ENCODE peak calls at places on chromosome 2, in five cellular contexts. One of them, this sample, is unnamed.

GRCh38 chr2:119260636-119261497 is 37.2 kb downstream of the STEAP3 start:
- DNase-seq in HFF-Myc: no peak
- DNase-seq in adrenal gland: no peak
- DNase-seq in PC-3: no peak
- DNase-seq in heart right ventricle: no peak
- DNase-seq in this sample: no peak

GRCh38 chr2:178859760-178860159 is 52.5 kb upstream of the TTN start:
- DNase-seq in HFF-Myc: no peak
- DNase-seq in adrenal gland: no peak
- DNase-seq in heart right ventricle: peak
- DNase-seq in PC-3: no peak
- DNase-seq in this sample: no peak

GRCh38 chr2:75560022-75560767 is 544 bp downstream of the EVA1A start:
- DNase-seq in HFF-Myc: no peak
- DNase-seq in heart right ventricle: no peak
- DNase-seq in PC-3: peak
- DNase-seq in adrenal gland: no peak
- DNase-seq in this sample: no peak

GRCh38 chr2:219474285-219475060 is 24.2 kb upstream of the GMPPA start:
- DNase-seq in PC-3: no peak
- DNase-seq in heart right ventricle: no peak
- DNase-seq in adrenal gland: no peak
- DNase-seq in HFF-Myc: no peak
- DNase-seq in this sample: no peak

GRCh38 chr2:205792908-205793307 is 110.6 kb downstream of the NRP2 start:
- DNase-seq in adrenal gland: no peak
- DNase-seq in HFF-Myc: no peak
- DNase-seq in heart right ventricle: no peak
- DNase-seq in PC-3: no peak
- DNase-seq in this sample: no peak

GRCh38 chr2:74328074-74328473 is 15.1 kb downstream of the SLC4A5 start:
- DNase-seq in adrenal gland: no peak
- DNase-seq in heart right ventricle: no peak
- DNase-seq in PC-3: no peak
- DNase-seq in HFF-Myc: no peak
- DNase-seq in this sample: no peak

GRCh38 chr2:152344561-152345195 is 9.7 kb downstream of the FMNL2 start:
- DNase-seq in heart right ventricle: no peak
- DNase-seq in adrenal gland: no peak
- DNase-seq in HFF-Myc: no peak
- DNase-seq in PC-3: no peak
- DNase-seq in this sample: no peak

GRCh38 chr2:240424341-240425235 is 10.9 kb upstream of the GPC1 start:
- DNase-seq in adrenal gland: no peak
- DNase-seq in PC-3: no peak
- DNase-seq in HFF-Myc: no peak
- DNase-seq in heart right ventricle: no peak
- DNase-seq in this sample: no peak

GRCh38 chr2:169900686-169901085 is 73.4 kb downstream of the UBR3 start:
- DNase-seq in HFF-Myc: no peak
- DNase-seq in adrenal gland: no peak
- DNase-seq in PC-3: no peak
- DNase-seq in heart right ventricle: no peak
- DNase-seq in this sample: no peak

GRCh38 chr2:31329081-31329605 is 85.4 kb downstream of the XDH start:
- DNase-seq in PC-3: no peak
- DNase-seq in adrenal gland: no peak
- DNase-seq in heart right ventricle: no peak
- DNase-seq in HFF-Myc: no peak
- DNase-seq in this sample: no peak

GRCh38 chr2:232325324-232326273 is 53.0 kb upstream of the ALPP start:
- DNase-seq in adrenal gland: peak
- DNase-seq in HFF-Myc: no peak
- DNase-seq in PC-3: peak
- DNase-seq in heart right ventricle: peak
- DNase-seq in this sample: peak

GRCh38 chr2:45237850-45238542 is 228.7 kb upstream of the SIX2 start:
- DNase-seq in HFF-Myc: peak
- DNase-seq in adrenal gland: no peak
- DNase-seq in heart right ventricle: no peak
- DNase-seq in PC-3: peak
- DNase-seq in this sample: no peak

GRCh38 chr2:84855730-84856129 is 25.2 kb downstream of the TRABD2A start:
- DNase-seq in PC-3: no peak
- DNase-seq in HFF-Myc: no peak
- DNase-seq in adrenal gland: no peak
- DNase-seq in heart right ventricle: no peak
- DNase-seq in this sample: no peak

GRCh38 chr2:61452392-61452791 is 18.5 kb downstream of the USP34 start:
- DNase-seq in heart right ventricle: no peak
- DNase-seq in HFF-Myc: no peak
- DNase-seq in adrenal gland: no peak
- DNase-seq in PC-3: no peak
- DNase-seq in this sample: no peak

GRCh38 chr2:112055833-112056625 is 960 bp downstream of the TMEM87B start:
- DNase-seq in PC-3: peak
- DNase-seq in HFF-Myc: peak
- DNase-seq in adrenal gland: peak
- DNase-seq in heart right ventricle: peak
- DNase-seq in this sample: peak

GRCh38 chr2:128263902-128264331 is 54.8 kb downstream of the HS6ST1 start:
- DNase-seq in HFF-Myc: no peak
- DNase-seq in adrenal gland: no peak
- DNase-seq in PC-3: no peak
- DNase-seq in heart right ventricle: no peak
- DNase-seq in this sample: peak

GRCh38 chr2:238344035-238344434 is 23.7 kb downstream of the TRAF3IP1 start:
- DNase-seq in PC-3: no peak
- DNase-seq in heart right ventricle: no peak
- DNase-seq in HFF-Myc: no peak
- DNase-seq in adrenal gland: no peak
- DNase-seq in this sample: no peak

GRCh38 chr2:86747708-86748627 is 27.9 kb downstream of the RMND5A start:
- DNase-seq in HFF-Myc: no peak
- DNase-seq in heart right ventricle: peak
- DNase-seq in adrenal gland: peak
- DNase-seq in PC-3: peak
- DNase-seq in this sample: peak

GRCh38 chr2:128314026-128314347 is 4.7 kb downstream of the HS6ST1 start:
- DNase-seq in HFF-Myc: no peak
- DNase-seq in PC-3: no peak
- DNase-seq in heart right ventricle: no peak
- DNase-seq in adrenal gland: no peak
- DNase-seq in this sample: no peak

GRCh38 chr2:27243391-27244130 is 19.3 kb downstream of the SLC30A3 start:
- DNase-seq in PC-3: no peak
- DNase-seq in HFF-Myc: no peak
- DNase-seq in adrenal gland: no peak
- DNase-seq in heart right ventricle: no peak
- DNase-seq in this sample: no peak

GRCh38 chr2:200795044-200795443 is 16.7 kb upstream of the BZW1 start:
- DNase-seq in HFF-Myc: no peak
- DNase-seq in adrenal gland: peak
- DNase-seq in heart right ventricle: no peak
- DNase-seq in PC-3: no peak
- DNase-seq in this sample: no peak

GRCh38 chr2:74831693-74832530 is 2.0 kb upstream of the HK2 start:
- DNase-seq in adrenal gland: no peak
- DNase-seq in HFF-Myc: no peak
- DNase-seq in PC-3: peak
- DNase-seq in heart right ventricle: no peak
- DNase-seq in this sample: no peak

DNA sequence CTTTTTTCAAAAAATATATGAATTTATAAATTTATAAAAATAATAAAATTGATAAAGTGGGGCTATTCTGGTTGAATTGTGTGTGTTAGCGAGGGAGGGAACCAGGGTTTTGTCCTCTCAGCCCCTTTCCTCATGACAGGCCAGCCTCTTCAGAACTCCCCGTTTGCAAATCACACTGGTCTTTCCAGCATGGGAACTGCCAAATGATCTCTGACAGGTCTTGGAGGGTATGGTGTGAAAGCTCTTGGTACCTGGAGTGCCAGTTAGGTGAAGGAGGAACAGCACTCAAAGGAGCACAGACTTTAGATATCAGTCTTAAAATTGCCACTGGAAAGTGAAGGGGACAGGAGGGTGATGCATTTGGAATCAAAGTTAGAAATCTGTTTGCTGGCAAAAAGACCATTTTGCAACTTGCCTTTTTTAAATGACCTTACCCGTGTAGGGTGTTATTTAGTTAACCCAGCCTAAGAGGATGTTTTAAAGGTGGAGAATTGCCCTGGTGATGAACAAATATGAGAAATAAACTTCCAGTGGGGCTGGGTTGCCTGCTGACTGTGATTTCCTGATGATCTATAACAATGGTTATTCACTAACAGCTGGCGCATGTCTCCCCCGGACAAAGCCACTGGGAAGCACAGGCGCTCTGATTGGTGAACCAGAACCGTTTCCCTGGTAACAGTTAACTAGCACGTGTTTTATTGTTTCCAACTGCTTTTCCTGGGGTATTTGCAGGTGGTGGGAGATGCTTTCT is 85.3 kb upstream of the EFEMP1 start:
- DNase-seq in PC-3: peak
- DNase-seq in HFF-Myc: peak
- DNase-seq in heart right ventricle: peak
- DNase-seq in adrenal gland: peak
- DNase-seq in this sample: peak
- H3K4me3 ChIP-seq in PC-3: no peak
- H3K4me3 ChIP-seq in HFF-Myc: no peak
- H3K4me3 ChIP-seq in heart right ventricle: no peak
- H3K4me3 ChIP-seq in adrenal gland: no peak
- H3K4me3 ChIP-seq in this sample: no peak

GRCh38 chr2:120738786-120739771 is 3.4 kb downstream of the GLI2 start:
- DNase-seq in PC-3: peak
- DNase-seq in HFF-Myc: no peak
- DNase-seq in heart right ventricle: no peak
- DNase-seq in adrenal gland: no peak
- DNase-seq in this sample: no peak

GRCh38 chr2:120741514-120742448 is 6.1 kb downstream of the GLI2 start:
- DNase-seq in HFF-Myc: no peak
- DNase-seq in PC-3: peak
- DNase-seq in heart right ventricle: no peak
- DNase-seq in adrenal gland: no peak
- DNase-seq in this sample: no peak

GRCh38 chr2:120740375-120740764 is 4.7 kb downstream of the GLI2 start:
- DNase-seq in HFF-Myc: no peak
- DNase-seq in PC-3: no peak
- DNase-seq in adrenal gland: no peak
- DNase-seq in heart right ventricle: no peak
- DNase-seq in this sample: no peak

GRCh38 chr2:120743657-120744056 is 8.0 kb downstream of the GLI2 start:
- DNase-seq in adrenal gland: no peak
- DNase-seq in HFF-Myc: no peak
- DNase-seq in heart right ventricle: no peak
- DNase-seq in PC-3: no peak
- DNase-seq in this sample: no peak

GRCh38 chr2:120740765-120741513 is 5.3 kb downstream of the GLI2 start:
- DNase-seq in adrenal gland: no peak
- DNase-seq in heart right ventricle: no peak
- DNase-seq in HFF-Myc: no peak
- DNase-seq in PC-3: no peak
- DNase-seq in this sample: no peak
- H3K4me3 ChIP-seq in adrenal gland: no peak
- H3K4me3 ChIP-seq in heart right ventricle: no peak
- H3K4me3 ChIP-seq in HFF-Myc: peak
- H3K4me3 ChIP-seq in PC-3: peak
- H3K4me3 ChIP-seq in this sample: peak

DNA sequence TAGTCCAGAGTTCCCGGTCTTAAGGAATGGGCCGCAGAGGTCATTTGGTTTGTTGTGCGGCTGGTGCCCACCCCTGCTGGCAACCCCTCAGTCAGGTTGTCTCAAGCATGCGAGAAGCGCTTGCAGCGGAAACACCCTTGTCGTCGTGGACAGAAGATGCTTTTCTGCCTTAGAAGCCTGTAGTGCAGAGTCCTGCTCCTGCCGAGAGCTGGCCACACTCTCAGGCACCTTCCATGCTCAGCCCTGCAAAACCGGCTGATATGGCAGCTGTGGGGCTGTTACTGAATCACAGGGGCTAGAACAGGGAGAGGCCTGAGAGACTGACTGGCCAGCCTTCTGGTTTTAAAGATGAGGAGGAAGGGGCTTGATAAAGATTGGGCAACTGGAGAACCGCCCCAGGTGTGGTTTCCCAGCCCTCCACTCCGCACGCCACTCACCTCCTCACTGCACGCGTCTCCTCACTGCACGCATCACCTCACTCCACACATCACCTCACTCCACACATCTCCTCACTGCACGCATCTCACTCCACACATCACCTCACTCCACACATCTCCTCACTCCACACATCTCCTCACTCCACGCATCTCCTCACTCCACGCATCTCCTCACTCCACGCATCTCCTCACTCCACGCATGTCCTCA is 103.6 kb downstream of the USP40 start:
- DNase-seq in HFF-Myc: no peak
- DNase-seq in adrenal gland: no peak
- DNase-seq in heart right ventricle: no peak
- DNase-seq in PC-3: no peak
- DNase-seq in this sample: no peak
- H3K4me3 ChIP-seq in HFF-Myc: no peak
- H3K4me3 ChIP-seq in adrenal gland: no peak
- H3K4me3 ChIP-seq in heart right ventricle: no peak
- H3K4me3 ChIP-seq in PC-3: no peak
- H3K4me3 ChIP-seq in this sample: no peak

GRCh38 chr2:5937865-5938565 is 245.8 kb downstream of the SOX11 start:
- DNase-seq in HFF-Myc: no peak
- DNase-seq in heart right ventricle: no peak
- DNase-seq in PC-3: no peak
- DNase-seq in adrenal gland: no peak
- DNase-seq in this sample: no peak

GRCh38 chr2:5938566-5938896 is 246.3 kb downstream of the SOX11 start:
- DNase-seq in heart right ventricle: no peak
- DNase-seq in HFF-Myc: no peak
- DNase-seq in PC-3: no peak
- DNase-seq in adrenal gland: no peak
- DNase-seq in this sample: no peak

GRCh38 chr2:5942204-5942603 is 250.0 kb downstream of the SOX11 start:
- DNase-seq in PC-3: no peak
- DNase-seq in adrenal gland: no peak
- DNase-seq in HFF-Myc: no peak
- DNase-seq in heart right ventricle: no peak
- DNase-seq in this sample: no peak

GRCh38 chr2:5940596-5941535 is 248.7 kb downstream of the SOX11 start:
- DNase-seq in HFF-Myc: no peak
- DNase-seq in PC-3: no peak
- DNase-seq in adrenal gland: no peak
- DNase-seq in heart right ventricle: no peak
- DNase-seq in this sample: no peak

GRCh38 chr2:5939553-5939952 is 247.4 kb downstream of the SOX11 start:
- DNase-seq in HFF-Myc: no peak
- DNase-seq in PC-3: no peak
- DNase-seq in heart right ventricle: no peak
- DNase-seq in adrenal gland: no peak
- DNase-seq in this sample: no peak
- H3K4me3 ChIP-seq in HFF-Myc: no peak
- H3K4me3 ChIP-seq in PC-3: no peak
- H3K4me3 ChIP-seq in heart right ventricle: no peak
- H3K4me3 ChIP-seq in adrenal gland: no peak
- H3K4me3 ChIP-seq in this sample: no peak

GRCh38 chr2:190628651-190629378 is 20.1 kb upstream of the NAB1 start:
- DNase-seq in PC-3: no peak
- DNase-seq in adrenal gland: no peak
- DNase-seq in HFF-Myc: no peak
- DNase-seq in heart right ventricle: peak
- DNase-seq in this sample: no peak
- H3K4me3 ChIP-seq in PC-3: no peak
- H3K4me3 ChIP-seq in adrenal gland: no peak
- H3K4me3 ChIP-seq in HFF-Myc: no peak
- H3K4me3 ChIP-seq in heart right ventricle: no peak
- H3K4me3 ChIP-seq in this sample: no peak

This sample was measured in transverse colon.